ENCODE peak calls at places on chromosome 18, in seven cellular contexts. D is HFF-Myc, E is kidney epithelial cell, S is tibial artery, A is AG04449, W is uterus, C is kidney. Y is an unnamed sample.

GRCh38 chr18:49339146-49339545 is 121.3 kb downstream of the DYM start:
- DNase-seq in D (no peak), E (no peak), S (no peak), A (no peak), W (no peak), C (no peak), Y (no peak)

GRCh38 chr18:59448546-59448945 is 89.5 kb upstream of the LMAN1 start:
- DNase-seq in D (no peak), E (no peak), S (no peak), A (no peak), W (no peak), C (no peak), Y (no peak)

GRCh38 chr18:32110005-32110404 is 18.3 kb downstream of the RNF138 start:
- DNase-seq in D (no peak), E (no peak), S (no peak), A (no peak), W (no peak), C (no peak), Y (no peak)

GRCh38 chr18:48914581-48915251 is 36.0 kb downstream of the SMAD7 start:
- DNase-seq in D (no peak), E (no peak), S (no peak), A (no peak), W (peak), C (no peak), Y (no peak)

GRCh38 chr18:41004320-41004719 is 950.7 kb upstream of the PIK3C3 start:
- DNase-seq in D (no peak), E (no peak), S (no peak), A (no peak), W (no peak), C (no peak), Y (no peak)

GRCh38 chr18:67568166-67568565 is 51.6 kb upstream of the DSEL start:
- DNase-seq in D (no peak), E (no peak), S (no peak), A (no peak), W (no peak), C (no peak), Y (no peak)

GRCh38 chr18:13520306-13520705 is 206.1 kb downstream of the FAM210A start:
- DNase-seq in D (no peak), E (no peak), S (peak), A (no peak), W (no peak), C (no peak), Y (peak)

GRCh38 chr18:62060820-62061219 is 126.0 kb downstream of the PIGN start:
- DNase-seq in D (no peak), E (no peak), S (no peak), A (no peak), W (no peak), C (no peak), Y (no peak)

GRCh38 chr18:79748321-79749157 is 49.2 kb upstream of the KCNG2 start:
- DNase-seq in D (no peak), E (no peak), S (no peak), A (no peak), W (no peak), C (no peak), Y (no peak)

DNA sequence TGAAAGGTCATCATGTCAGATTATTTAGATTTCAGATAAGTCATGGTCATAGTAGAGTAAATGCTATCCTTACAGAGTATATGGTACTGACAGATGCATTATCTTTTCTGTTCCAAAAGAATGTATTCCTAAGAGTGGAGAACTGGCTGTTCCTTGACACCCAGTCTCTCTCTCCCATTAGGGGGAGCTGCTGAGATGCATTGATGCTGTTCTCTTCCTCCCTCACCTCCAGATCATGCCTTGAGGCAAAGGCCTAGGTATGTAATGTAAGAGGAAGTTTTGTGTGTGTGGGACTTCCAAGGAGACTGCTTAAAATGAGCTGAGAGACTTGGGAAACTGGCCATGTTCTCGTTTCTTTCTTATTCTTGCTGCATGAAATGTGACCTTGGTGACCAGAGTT is 979.5 kb upstream of the CELF4 start:
- DNase-seq in D (no peak), E (no peak), S (no peak), A (no peak), W (no peak), C (no peak), Y (no peak)
- TF ChIP-seq CTCF in D (no peak), E (peak), S (no peak), A (no peak), W (no peak), C (no peak), Y (no peak)

DNA sequence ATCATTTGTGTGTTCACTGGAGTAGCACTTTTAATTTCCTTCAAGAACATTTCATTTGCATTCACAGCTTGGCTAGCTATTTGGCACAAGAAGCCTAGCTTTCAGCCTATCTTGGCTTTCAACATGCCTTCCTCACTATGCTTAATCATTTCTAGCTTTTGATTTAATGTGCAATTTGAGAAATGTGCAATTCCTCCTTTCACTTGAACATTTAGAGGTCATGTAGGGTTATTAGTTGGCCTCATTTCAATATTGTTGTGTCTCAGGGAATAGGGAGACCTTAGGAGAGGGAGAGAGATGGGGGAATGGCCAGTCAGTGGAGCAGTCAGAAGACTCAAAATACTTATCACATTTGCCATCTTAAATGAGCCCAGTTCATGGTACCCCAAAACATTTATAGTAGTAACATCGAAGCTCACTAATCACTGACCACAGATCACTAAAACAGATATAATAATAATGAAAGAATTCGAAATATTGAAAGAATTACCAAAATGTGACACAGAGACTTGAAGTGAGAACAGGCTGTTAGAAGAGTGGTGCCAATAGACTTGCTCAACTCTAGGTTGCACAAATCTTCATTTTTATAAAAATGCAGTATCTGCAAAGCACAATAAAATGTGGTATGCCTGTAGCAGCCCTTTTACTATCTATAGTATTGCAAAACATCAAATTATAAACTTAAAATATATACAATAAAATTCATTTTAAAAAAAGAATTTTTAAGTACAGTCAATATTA is 561.2 kb downstream of the METTL4 start:
- DNase-seq in D (no peak), E (no peak), S (no peak), A (no peak), W (no peak), C (no peak), Y (no peak)
- H3K4me3 ChIP-seq in D (no peak), E (no peak), S (no peak), A (no peak), W (no peak), C (no peak), Y (no peak)

GRCh38 chr18:46084431-46084830 is 12.4 kb upstream of the PSTPIP2 start:
- DNase-seq in D (no peak), E (no peak), S (no peak), A (no peak), W (no peak), C (no peak), Y (no peak)
- TF ChIP-seq CTCF in D (no peak), E (no peak), S (no peak), A (no peak), W (no peak), C (no peak), Y (no peak)

GRCh38 chr18:76367168-76367785 is 127.8 kb downstream of the ZNF516 start:
- DNase-seq in D (no peak), E (no peak), S (no peak), A (no peak), W (peak), C (no peak), Y (no peak)
- H3K4me3 ChIP-seq in D (no peak), E (no peak), S (no peak), A (no peak), W (no peak), C (no peak), Y (no peak)

DNA sequence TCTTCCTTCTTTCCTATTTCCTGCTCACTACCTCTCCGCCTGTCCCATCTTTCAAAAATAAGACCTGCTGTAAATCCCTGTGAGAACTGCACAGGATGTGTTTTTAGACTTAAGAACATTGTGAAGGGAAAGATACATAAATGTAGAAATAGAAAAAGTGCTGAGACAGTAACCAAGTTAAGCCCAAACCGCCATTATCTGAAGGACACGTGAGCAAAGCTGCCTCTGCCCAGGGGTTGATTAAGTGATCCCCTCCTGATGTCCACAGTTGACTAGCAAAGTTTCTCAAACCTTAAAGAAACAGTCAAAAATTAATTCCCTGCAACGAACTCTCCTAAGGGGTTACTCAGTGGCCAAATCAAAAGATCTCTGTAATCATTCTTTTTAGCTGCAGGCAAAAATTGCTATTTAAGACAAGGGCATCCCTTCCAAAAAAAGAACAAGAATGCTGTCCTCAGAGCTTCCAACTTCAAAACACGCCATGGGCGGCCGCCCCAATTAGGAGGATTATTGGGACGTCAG is 48.2 kb downstream of the ZNF516 start:
- DNase-seq in D (no peak), E (no peak), S (no peak), A (no peak), W (no peak), C (no peak), Y (peak)
- TF ChIP-seq CTCF in D (no peak), E (no peak), S (no peak), A (no peak), W (no peak), C (no peak), Y (no peak)

GRCh38 chr18:635171-635570 is 22.3 kb upstream of the TYMS start:
- DNase-seq in D (no peak), E (no peak), S (no peak), A (no peak), W (no peak), C (no peak), Y (no peak)
- H3K4me3 ChIP-seq in D (no peak), E (no peak), S (no peak), A (no peak), W (no peak), C (no peak), Y (no peak)

GRCh38 chr18:12010187-12010802 is 29.0 kb downstream of the IMPA2 start:
- DNase-seq in D (no peak), E (no peak), S (no peak), A (no peak), W (no peak), C (peak), Y (no peak)
- TF ChIP-seq CTCF in D (no peak), E (no peak), S (no peak), A (no peak), W (no peak), C (no peak), Y (no peak)

DNA sequence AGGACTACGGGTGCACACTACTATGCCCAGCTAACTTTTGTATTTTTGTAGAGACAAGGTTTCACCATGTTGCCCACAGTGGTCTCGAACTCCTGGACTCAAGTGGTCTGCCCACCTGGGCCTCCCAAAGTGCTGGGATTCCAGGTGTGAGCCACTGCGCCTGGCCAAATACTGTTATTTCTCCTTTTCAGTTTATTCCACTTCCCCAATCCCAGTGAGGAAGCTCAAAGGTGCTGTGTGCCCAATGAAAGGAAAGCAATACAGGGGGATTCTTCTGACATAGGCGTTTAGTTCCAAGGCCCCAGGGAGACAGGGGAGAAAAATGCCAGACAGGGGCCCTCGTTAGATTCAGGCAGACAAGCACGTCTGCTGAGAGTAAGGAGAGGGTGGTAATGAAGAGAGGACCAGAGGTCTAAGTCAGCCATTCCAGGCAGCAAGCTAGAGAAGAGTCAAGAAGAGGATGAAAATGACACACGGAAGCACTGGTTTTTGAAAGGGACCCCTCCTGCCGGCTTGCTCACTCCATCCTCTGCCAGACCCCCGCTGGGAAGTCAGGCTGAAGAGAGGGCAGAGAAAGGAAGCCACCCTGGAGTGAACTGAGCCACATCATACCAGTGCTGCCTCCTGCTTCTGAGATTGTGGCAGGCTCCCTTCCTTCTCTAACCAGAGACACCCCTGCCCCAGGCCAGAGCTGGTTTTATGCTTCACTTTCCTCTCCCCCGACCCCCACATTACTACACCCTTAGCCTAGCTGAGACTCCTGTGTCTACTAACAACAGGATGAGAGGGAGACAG is 6.7 kb downstream of the INO80C start:
- DNase-seq in D (no peak), E (no peak), S (no peak), A (no peak), W (no peak), C (no peak), Y (no peak)
- H3K4me3 ChIP-seq in D (no peak), E (no peak), S (no peak), A (no peak), W (no peak), C (no peak), Y (no peak)

Y was measured in adrenal gland.